ENCODE peak calls at places on chromosomes 2 and 18, in seven cellular contexts. Y, O, N, M, J, C and W are unnamed samples.

GRCh38 chr2:200279857-200280256 is 26.6 kb upstream of the SPATS2L start:
- DNase-seq in C (no peak), N (no peak), M (no peak), Y (no peak), J (no peak), O (no peak), W (peak; percentile 35)

GRCh38 chr2:127348421-127349000 is 39.3 kb downstream of the MAP3K2 start:
- DNase-seq in C (peak; percentile 22), M (no peak), Y (no peak), J (no peak), O (no peak), N (no peak), W (peak; percentile 59)

GRCh38 chr18:8536226-8536625 is 73.0 kb upstream of the RAB12 start:
- DNase-seq in Y (no peak), C (no peak), M (no peak), N (no peak), O (no peak), J (no peak), W (no peak)

GRCh38 chr2:46854260-46854659 is 61.3 kb downstream of the MCFD2 start:
- DNase-seq in O (no peak), M (no peak), N (no peak), Y (no peak), C (no peak), J (no peak), W (no peak)

GRCh38 chr2:202317080-202317859 is 51.7 kb downstream of the NOP58 start:
- DNase-seq in C (no peak), Y (peak; percentile 81), O (no peak), J (peak; percentile 67), M (no peak), N (no peak), W (peak; percentile 84)

GRCh38 chr2:86672027-86672545 is 48.0 kb upstream of the RMND5A start:
- DNase-seq in C (no peak), O (no peak), J (no peak), M (no peak), N (no peak), Y (no peak), W (no peak)

GRCh38 chr18:70421471-70421870 is 132.6 kb downstream of the SOCS6 start:
- DNase-seq in C (no peak), O (no peak), M (no peak), J (no peak), Y (no peak), N (no peak), W (no peak)

GRCh38 chr2:30710016-30710415 is 97.2 kb downstream of the CAPN13 start:
- DNase-seq in J (no peak), N (no peak), M (no peak), C (no peak), O (peak; percentile 22), Y (no peak), W (no peak)

GRCh38 chr18:56709463-56709862 is 58.3 kb downstream of the WDR7 start:
- DNase-seq in M (no peak), N (peak; percentile 5), O (no peak), J (peak; percentile 13), C (peak; percentile 0), Y (no peak), W (peak; percentile 50)

GRCh38 chr2:20525041-20526035 is 78.5 kb downstream of the RHOB start:
- DNase-seq in M (no peak), N (no peak), O (peak; percentile 25), Y (peak; percentile 44), C (no peak), J (no peak), W (peak; percentile 86)

GRCh38 chr2:85935746-85936208 is 47.0 kb upstream of the ST3GAL5 start:
- DNase-seq in N (no peak), J (peak; percentile 61), M (peak; percentile 35), C (no peak), O (peak; percentile 52), Y (no peak), W (peak; percentile 70)

GRCh38 chr2:28450901-28451565 is 44.8 kb upstream of the PLB1 start:
- DNase-seq in J (no peak), Y (no peak), C (no peak), O (no peak), N (no peak), M (no peak), W (no peak)

GRCh38 chr2:54986266-54986665 is 64.0 kb downstream of the RTN4 start:
- DNase-seq in Y (no peak), M (no peak), J (no peak), O (no peak), C (no peak), N (no peak), W (no peak)

GRCh38 chr18:3458378-3458777 is 8.4 kb downstream of the TGIF1 start:
- DNase-seq in M (no peak), C (no peak), Y (no peak), J (no peak), N (no peak), O (no peak), W (no peak)

GRCh38 chr2:216181351-216181750 is 72.2 kb downstream of the XRCC5 start:
- DNase-seq in Y (no peak), C (no peak), O (no peak), J (no peak), N (no peak), M (no peak), W (no peak)

GRCh38 chr2:61247204-61247812 is 85.3 kb downstream of the C2orf74 start:
- DNase-seq in M (no peak), C (no peak), N (no peak), Y (no peak), J (peak; percentile 16), O (no peak), W (peak; percentile 72)

GRCh38 chr18:74511823-74512222 is 15.7 kb downstream of the CNDP2 start:
- DNase-seq in J (no peak), Y (peak; percentile 23), M (no peak), O (peak; percentile 12), N (no peak), C (no peak), W (no peak)

GRCh38 chr2:241632478-241633325 is 4.3 kb downstream of the THAP4 start:
- DNase-seq in M (no peak), N (no peak), C (no peak), O (no peak), Y (no peak), J (no peak), W (no peak)

GRCh38 chr2:97851172-97851571 is 137.8 kb downstream of the ZAP70 start:
- DNase-seq in J (no peak), O (no peak), M (no peak), C (no peak), Y (no peak), N (no peak), W (no peak)

DNA sequence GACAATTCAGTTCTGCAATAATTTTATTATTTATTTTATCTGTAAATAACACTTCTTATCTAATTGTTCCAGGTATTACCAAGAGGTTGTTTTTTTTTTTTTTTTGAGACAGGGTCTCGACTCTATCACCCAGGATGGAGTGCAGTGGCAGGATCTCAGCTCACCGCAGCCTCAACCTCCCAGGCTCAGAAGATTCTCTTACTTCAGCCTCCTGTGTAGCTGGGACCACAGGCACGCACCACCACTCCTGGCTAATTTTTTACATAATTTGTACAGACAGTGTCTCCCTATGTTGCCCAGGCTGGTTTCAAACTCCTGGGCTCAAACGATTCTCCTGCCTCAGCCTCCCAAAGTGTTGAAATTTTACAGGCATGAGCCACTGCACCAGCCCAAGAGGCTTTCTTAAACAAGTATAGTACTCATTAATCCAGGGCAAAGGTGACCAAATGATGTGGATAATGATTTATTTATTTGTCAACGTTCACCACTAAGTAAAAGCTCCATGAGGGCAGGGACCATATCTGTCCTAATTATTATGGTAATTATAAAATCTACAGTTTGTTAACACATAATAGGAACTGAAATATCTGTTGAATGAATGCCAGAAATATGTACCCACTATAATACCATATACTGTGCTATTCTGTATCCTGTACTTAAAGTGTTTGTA is 12.0 kb downstream of the STK17B start:
- DNase-seq in C (no peak), J (no peak), O (no peak), N (no peak), M (no peak), Y (no peak), W (no peak)
- H3K4me1 ChIP-seq in C (peaks cover 76% of the 10 kb centered on the region), J (peaks cover 6% of the 10 kb centered on the region), O (no peaks in the 10 kb centered on the region), N (peaks cover 41% of the 10 kb centered on the region), M (no peaks in the 10 kb centered on the region), Y (peaks cover 35% of the 10 kb centered on the region), W (peaks cover 22% of the 10 kb centered on the region)

DNA sequence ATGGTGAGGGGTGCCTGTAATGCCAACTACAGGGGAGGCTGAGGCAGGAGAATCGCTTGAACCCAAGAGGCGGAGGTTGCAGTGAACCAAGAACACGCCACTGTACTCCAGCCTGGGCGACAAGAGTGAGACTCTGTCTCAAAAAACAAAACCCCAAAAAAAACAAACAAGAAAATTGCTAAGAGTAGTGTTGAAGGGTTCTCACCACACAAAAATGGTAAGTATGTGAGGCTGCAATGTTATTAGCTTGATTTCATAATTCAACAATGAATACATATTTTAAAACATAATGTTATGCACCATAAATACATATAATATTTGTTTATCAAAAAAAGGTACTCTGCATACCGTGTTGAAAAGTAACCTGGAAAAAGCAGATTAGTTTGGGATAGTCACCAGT is 45.8 kb downstream of the PSMG2 start:
- DNase-seq in Y (no peak), M (no peak), N (no peak), O (no peak), J (no peak), C (no peak), W (peak; percentile 62)
- H3K4me1 ChIP-seq in Y (no peaks in the 10 kb centered on the region), M (no peaks in the 10 kb centered on the region), N (no peaks in the 10 kb centered on the region), O (no peaks in the 10 kb centered on the region), J (peaks cover 7% of the 10 kb centered on the region), C (peaks cover 44% of the 10 kb centered on the region), W (peaks cover 17% of the 10 kb centered on the region)

DNA sequence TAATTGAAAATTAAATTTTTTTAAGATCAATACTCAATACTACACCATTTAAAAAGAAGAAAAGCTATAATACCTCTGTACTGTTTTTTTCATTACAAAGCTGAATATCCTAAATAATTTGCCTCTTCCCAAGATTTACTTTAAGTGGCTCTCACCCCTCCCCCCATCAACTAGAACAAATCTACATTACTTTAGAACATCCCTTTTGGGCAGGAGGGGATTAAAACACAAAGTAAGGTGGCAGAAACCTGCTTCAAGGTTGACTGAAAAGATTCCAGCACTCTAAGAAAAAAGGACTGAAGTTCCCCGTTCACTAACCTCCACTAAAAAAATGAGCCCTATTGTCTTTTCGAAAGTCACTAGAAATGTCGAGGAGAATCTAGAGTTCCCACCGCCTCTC is 42.3 kb downstream of the SLC38A11 start:
- DNase-seq in C (no peak), Y (no peak), M (no peak), J (no peak), N (no peak), O (no peak), W (no peak)
- H3K4me1 ChIP-seq in C (peaks cover 4% of the 10 kb centered on the region), Y (peaks cover 76% of the 10 kb centered on the region), M (peaks cover 48% of the 10 kb centered on the region), J (peaks cover 48% of the 10 kb centered on the region), N (no peaks in the 10 kb centered on the region), O (peaks cover 5% of the 10 kb centered on the region), W (peaks cover 14% of the 10 kb centered on the region)

DNA sequence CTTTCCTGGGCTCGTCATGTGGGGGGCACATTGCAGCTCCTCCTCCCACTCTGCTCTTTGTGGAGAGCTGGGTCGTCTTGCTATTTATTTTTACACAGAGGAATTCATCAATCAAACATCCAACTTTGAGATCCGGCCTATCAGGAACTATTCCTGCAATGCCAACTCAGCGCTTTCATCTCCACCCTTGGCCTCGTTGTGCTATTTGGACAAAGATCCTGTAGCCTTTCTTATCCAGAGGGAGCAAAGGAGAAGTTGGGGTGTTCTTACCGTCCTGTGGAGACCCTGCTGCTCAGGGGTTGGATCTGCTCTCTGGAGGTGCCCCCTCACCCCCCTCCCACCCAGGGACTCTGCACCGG is 92.1 kb downstream of the ASB1 start:
- DNase-seq in O (no peak), N (no peak), M (no peak), Y (no peak), J (no peak), C (no peak), W (no peak)
- H3K4me1 ChIP-seq in O (no peaks in the 10 kb centered on the region), N (no peaks in the 10 kb centered on the region), M (no peaks in the 10 kb centered on the region), Y (no peaks in the 10 kb centered on the region), J (no peaks in the 10 kb centered on the region), C (no peaks in the 10 kb centered on the region), W (peaks cover 36% of the 10 kb centered on the region)